ENCODE peak calls at places on chromosomes 12 and 14, in four cellular contexts. One of them, this sample, is unnamed.
A peak's percentile ranks its signal among the peaks of the same experiment; 100 is the strongest.

GRCh38 chr12:111022386-111022785 is 102.0 kb upstream of the MYL2 start:
- DNase-seq in cardiac muscle cell: no peak
- DNase-seq in astrocyte: no peak
- DNase-seq in tibial nerve: no peak
- DNase-seq in this sample: no peak

GRCh38 chr12:13258717-13259119 is 62.2 kb downstream of the EMP1 start:
- DNase-seq in cardiac muscle cell: no peak
- DNase-seq in astrocyte: no peak
- DNase-seq in tibial nerve: no peak
- DNase-seq in this sample: no peak

GRCh38 chr12:34289431-34290190 is 267.3 kb downstream of the ALG10 start:
- DNase-seq in cardiac muscle cell: no peak
- DNase-seq in astrocyte: no peak
- DNase-seq in tibial nerve: peak; percentile 4
- DNase-seq in this sample: peak; percentile 4

GRCh38 chr12:69851976-69852375 is 26.9 kb downstream of the MYRFL start:
- DNase-seq in cardiac muscle cell: peak; percentile 79
- DNase-seq in astrocyte: peak; percentile 59
- DNase-seq in tibial nerve: no peak
- DNase-seq in this sample: no peak

GRCh38 chr14:103840016-103840415 is 7.4 kb downstream of the PPP1R13B start:
- DNase-seq in cardiac muscle cell: peak; percentile 78
- DNase-seq in astrocyte: no peak
- DNase-seq in tibial nerve: no peak
- DNase-seq in this sample: no peak

GRCh38 chr12:59149995-59150642 is 229.8 kb upstream of the LRIG3 start:
- DNase-seq in cardiac muscle cell: peak; percentile 91
- DNase-seq in astrocyte: peak; percentile 70
- DNase-seq in tibial nerve: no peak
- DNase-seq in this sample: no peak

GRCh38 chr12:62917939-62918338 is 17.0 kb downstream of the PPM1H start:
- DNase-seq in cardiac muscle cell: no peak
- DNase-seq in astrocyte: no peak
- DNase-seq in tibial nerve: no peak
- DNase-seq in this sample: no peak

GRCh38 chr14:104112609-104113571 is 25.5 kb upstream of the KIF26A start:
- DNase-seq in cardiac muscle cell: no peak
- DNase-seq in astrocyte: no peak
- DNase-seq in tibial nerve: no peak
- DNase-seq in this sample: peak; percentile 12

GRCh38 chr12:47939009-47939601 is 24.3 kb upstream of the TMEM106C start:
- DNase-seq in cardiac muscle cell: no peak
- DNase-seq in astrocyte: no peak
- DNase-seq in tibial nerve: no peak
- DNase-seq in this sample: peak; percentile 65

GRCh38 chr14:49420201-49420600 is 166.0 kb downstream of the RPS29 start:
- DNase-seq in cardiac muscle cell: no peak
- DNase-seq in astrocyte: no peak
- DNase-seq in tibial nerve: no peak
- DNase-seq in this sample: no peak

GRCh38 chr12:66861157-66861750 is 182.4 kb upstream of the GRIP1 start:
- DNase-seq in cardiac muscle cell: peak; percentile 66
- DNase-seq in astrocyte: peak; percentile 10
- DNase-seq in tibial nerve: peak; percentile 40
- DNase-seq in this sample: peak; percentile 33

GRCh38 chr14:75522224-75522764 is at the start of gene BATF:
- DNase-seq in cardiac muscle cell: no peak
- DNase-seq in astrocyte: no peak
- DNase-seq in tibial nerve: no peak
- DNase-seq in this sample: no peak

GRCh38 chr12:101021911-101022388 is 188.1 kb downstream of the SLC5A8 start:
- DNase-seq in cardiac muscle cell: peak; percentile 89
- DNase-seq in astrocyte: peak; percentile 97
- DNase-seq in tibial nerve: no peak
- DNase-seq in this sample: no peak

GRCh38 chr14:89330236-89331002 is 86.6 kb downstream of the FOXN3 start:
- DNase-seq in cardiac muscle cell: peak; percentile 81
- DNase-seq in astrocyte: peak; percentile 94
- DNase-seq in tibial nerve: no peak
- DNase-seq in this sample: peak; percentile 33

GRCh38 chr14:77139540-77140342 is 1.9 kb downstream of the ZDHHC22 start:
- DNase-seq in cardiac muscle cell: peak; percentile 30
- DNase-seq in astrocyte: no peak
- DNase-seq in tibial nerve: no peak
- DNase-seq in this sample: no peak

GRCh38 chr12:96061323-96061722 is 25.9 kb upstream of the LTA4H start:
- DNase-seq in cardiac muscle cell: no peak
- DNase-seq in astrocyte: no peak
- DNase-seq in tibial nerve: no peak
- DNase-seq in this sample: no peak

GRCh38 chr12:70828391-70828790 is 92.1 kb downstream of the PTPRR start:
- DNase-seq in cardiac muscle cell: no peak
- DNase-seq in astrocyte: peak; percentile 54
- DNase-seq in tibial nerve: no peak
- DNase-seq in this sample: no peak

GRCh38 chr12:26734510-26735248 is 98.3 kb downstream of the ITPR2 start:
- DNase-seq in cardiac muscle cell: no peak
- DNase-seq in astrocyte: no peak
- DNase-seq in tibial nerve: no peak
- DNase-seq in this sample: no peak

GRCh38 chr14:26872930-26873470 is 275.2 kb upstream of the NOVA1 start:
- DNase-seq in cardiac muscle cell: peak; percentile 27
- DNase-seq in astrocyte: no peak
- DNase-seq in tibial nerve: no peak
- DNase-seq in this sample: no peak

GRCh38 chr12:6272300-6273208 is 37.9 kb upstream of the PLEKHG6 start:
- DNase-seq in cardiac muscle cell: no peak
- DNase-seq in astrocyte: peak; percentile 74
- DNase-seq in tibial nerve: no peak
- DNase-seq in this sample: no peak

GRCh38 chr12:1006255-1006654 is 15.2 kb downstream of the ERC1 start:
- DNase-seq in cardiac muscle cell: no peak
- DNase-seq in astrocyte: no peak
- DNase-seq in tibial nerve: no peak
- DNase-seq in this sample: no peak

GRCh38 chr12:90393089-90393488 is 561.9 kb downstream of the CCER1 start:
- DNase-seq in cardiac muscle cell: no peak
- DNase-seq in astrocyte: no peak
- DNase-seq in tibial nerve: no peak
- DNase-seq in this sample: no peak

GRCh38 chr12:67790660-67791059 is 142.1 kb downstream of the DYRK2 start:
- DNase-seq in cardiac muscle cell: no peak
- DNase-seq in astrocyte: no peak
- DNase-seq in tibial nerve: no peak
- DNase-seq in this sample: no peak

GRCh38 chr12:51864701-51865469 is 16.4 kb upstream of the FIGNL2 start:
- DNase-seq in cardiac muscle cell: peak; percentile 28
- DNase-seq in astrocyte: no peak
- DNase-seq in tibial nerve: no peak
- DNase-seq in this sample: no peak

GRCh38 chr12:80697270-80697887 is 10.1 kb upstream of the MYF6 start:
- DNase-seq in cardiac muscle cell: no peak
- DNase-seq in astrocyte: no peak
- DNase-seq in tibial nerve: no peak
- DNase-seq in this sample: no peak

GRCh38 chr12:28027328-28027727 is 54.8 kb upstream of the PTHLH start:
- DNase-seq in cardiac muscle cell: peak; percentile 39
- DNase-seq in astrocyte: no peak
- DNase-seq in tibial nerve: no peak
- DNase-seq in this sample: no peak

GRCh38 chr12:84910549-84911241 is 1.9 kb downstream of the SLC6A15 start:
- DNase-seq in cardiac muscle cell: peak; percentile 38
- DNase-seq in astrocyte: peak; percentile 22
- DNase-seq in tibial nerve: no peak
- DNase-seq in this sample: no peak

GRCh38 chr12:101086490-101086889 is 123.5 kb downstream of the SLC5A8 start:
- DNase-seq in cardiac muscle cell: peak; percentile 61
- DNase-seq in astrocyte: peak; percentile 83
- DNase-seq in tibial nerve: no peak
- DNase-seq in this sample: no peak

GRCh38 chr14:54979039-54979438 is 47.9 kb downstream of the WDHD1 start:
- DNase-seq in cardiac muscle cell: no peak
- DNase-seq in astrocyte: no peak
- DNase-seq in tibial nerve: no peak
- DNase-seq in this sample: no peak

GRCh38 chr12:111274820-111275219 is 94.1 kb downstream of the PHETA1 start:
- DNase-seq in cardiac muscle cell: no peak
- DNase-seq in astrocyte: no peak
- DNase-seq in tibial nerve: no peak
- DNase-seq in this sample: no peak

GRCh38 chr12:51533799-51534198 is 57.2 kb upstream of the SCN8A start:
- DNase-seq in cardiac muscle cell: peak; percentile 44
- DNase-seq in astrocyte: no peak
- DNase-seq in tibial nerve: no peak
- DNase-seq in this sample: no peak

GRCh38 chr12:116718578-116719454 is 19.1 kb downstream of the SPRING1 start:
- DNase-seq in cardiac muscle cell: peak; percentile 42
- DNase-seq in astrocyte: peak; percentile 76
- DNase-seq in tibial nerve: no peak
- DNase-seq in this sample: no peak

GRCh38 chr14:51963164-51963733 is 26.1 kb upstream of the RTRAF start:
- DNase-seq in cardiac muscle cell: peak; percentile 78
- DNase-seq in astrocyte: peak; percentile 23
- DNase-seq in tibial nerve: no peak
- DNase-seq in this sample: no peak
- H3K36me3 ChIP-seq in cardiac muscle cell: no peaks in the 10 kb centered on the region
- H3K36me3 ChIP-seq in astrocyte: no peaks in the 10 kb centered on the region
- H3K36me3 ChIP-seq in tibial nerve: no peaks in the 10 kb centered on the region
- H3K36me3 ChIP-seq in this sample: peaks cover 5% of the 10 kb centered on the region

GRCh38 chr14:34750670-34751069 is 36.3 kb upstream of the CFL2 start:
- DNase-seq in cardiac muscle cell: peak; percentile 64
- DNase-seq in astrocyte: peak; percentile 68
- DNase-seq in tibial nerve: no peak
- DNase-seq in this sample: no peak

GRCh38 chr14:34755215-34755614 is 40.8 kb upstream of the CFL2 start:
- DNase-seq in cardiac muscle cell: no peak
- DNase-seq in astrocyte: no peak
- DNase-seq in tibial nerve: no peak
- DNase-seq in this sample: no peak

GRCh38 chr14:34754687-34755086 is 40.3 kb upstream of the CFL2 start:
- DNase-seq in cardiac muscle cell: no peak
- DNase-seq in astrocyte: no peak
- DNase-seq in tibial nerve: no peak
- DNase-seq in this sample: no peak

GRCh38 chr14:34750233-34750632 is 35.8 kb upstream of the CFL2 start:
- DNase-seq in cardiac muscle cell: no peak
- DNase-seq in astrocyte: no peak
- DNase-seq in tibial nerve: no peak
- DNase-seq in this sample: no peak

GRCh38 chr14:34749408-34749807 is 35.0 kb upstream of the CFL2 start:
- DNase-seq in cardiac muscle cell: peak; percentile 30
- DNase-seq in astrocyte: no peak
- DNase-seq in tibial nerve: no peak
- DNase-seq in this sample: no peak
- H3K36me3 ChIP-seq in cardiac muscle cell: peaks cover under 1% of the 10 kb centered on the region
- H3K36me3 ChIP-seq in astrocyte: peaks cover 15% of the 10 kb centered on the region
- H3K36me3 ChIP-seq in tibial nerve: no peaks in the 10 kb centered on the region
- H3K36me3 ChIP-seq in this sample: peaks cover 9% of the 10 kb centered on the region

DNA sequence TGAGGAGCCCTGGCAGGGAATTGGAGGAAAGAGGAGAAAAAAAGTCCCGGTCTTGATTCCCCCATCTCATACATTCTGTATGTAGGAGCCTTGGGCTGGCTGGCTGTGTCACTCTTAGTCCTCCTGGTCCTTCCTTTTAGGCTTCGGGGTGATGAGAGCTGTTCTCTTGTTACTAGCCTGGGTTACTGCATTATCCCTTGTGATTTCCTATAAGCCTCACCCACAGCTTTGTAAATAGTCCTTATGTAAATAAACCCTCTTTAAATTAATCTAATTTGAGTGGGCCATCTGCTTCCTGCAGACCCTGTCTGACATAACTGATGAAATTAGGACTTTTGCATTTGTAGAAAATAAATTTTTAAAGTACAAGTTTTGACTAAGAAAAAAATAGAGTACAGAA is 19.2 kb downstream of the DNM1L start:
- DNase-seq in cardiac muscle cell: no peak
- DNase-seq in astrocyte: no peak
- DNase-seq in tibial nerve: no peak
- DNase-seq in this sample: no peak
- H3K36me3 ChIP-seq in cardiac muscle cell: no peaks in the 10 kb centered on the region
- H3K36me3 ChIP-seq in astrocyte: peaks cover 3% of the 10 kb centered on the region
- H3K36me3 ChIP-seq in tibial nerve: no peaks in the 10 kb centered on the region
- H3K36me3 ChIP-seq in this sample: peaks cover 8% of the 10 kb centered on the region

GRCh38 chr12:122135437-122136031 is 38.5 kb downstream of the IL31 start:
- DNase-seq in cardiac muscle cell: no peak
- DNase-seq in astrocyte: no peak
- DNase-seq in tibial nerve: no peak
- DNase-seq in this sample: no peak
- H3K36me3 ChIP-seq in cardiac muscle cell: no peaks in the 10 kb centered on the region
- H3K36me3 ChIP-seq in astrocyte: peaks cover 8% of the 10 kb centered on the region
- H3K36me3 ChIP-seq in tibial nerve: no peaks in the 10 kb centered on the region
- H3K36me3 ChIP-seq in this sample: peaks cover 79% of the 10 kb centered on the region

This sample was measured in left ventricle myocardium inferior.